ENCODE peak calls at places on chromosomes 16 and 17, in nine cellular contexts. S is spleen; A is NCI-H748 treated with DMSO at 0.1 percent for 48 hours; R is activated CD4-positive, CD25-positive, alpha-beta regulatory T cell; U is MV-4-11; K is activated CD4-positive, alpha-beta memory T cell treated with anti-CD3 and anti-CD28 coated beads, Interleukin-2, amount 10 ng/mL, durations not matched to agents 7 days and 5 days; C is omental fat pad; O is amniotic stem cell; W is germinal center. F is an unnamed sample.

GRCh38 chr16:11098601-11099377 is 154.4 kb downstream of the CLEC16A start:
- DNase-seq in W (no peak), K (no peak), R (no peak), A (no peak), C (no peak), S (no peak), U (no peak), O (no peak), F (no peak)

GRCh38 chr17:36686123-36686669 is 84.8 kb downstream of the MRM1 start:
- DNase-seq in O (no peak), C (no peak), S (peak), W (no peak), U (no peak), K (no peak), A (no peak), R (no peak), F (no peak)

GRCh38 chr16:79051313-79051712 is 549.2 kb downstream of the MAF start:
- DNase-seq in O (no peak), R (no peak), U (no peak), S (no peak), W (no peak), C (no peak), K (no peak), A (no peak), F (no peak)

GRCh38 chr16:87832137-87832527 is 37.2 kb downstream of the SLC7A5 start:
- DNase-seq in U (no peak), O (no peak), W (no peak), S (no peak), K (no peak), A (no peak), R (no peak), C (no peak), F (no peak)

GRCh38 chr17:27937026-27937546 is 43.9 kb upstream of the LYRM9 start:
- DNase-seq in C (no peak), O (no peak), W (no peak), A (no peak), K (no peak), U (no peak), R (no peak), S (no peak), F (no peak)

GRCh38 chr17:57317016-57317415 is 60.7 kb downstream of the MSI2 start:
- DNase-seq in W (no peak), A (no peak), C (no peak), S (no peak), O (no peak), K (no peak), U (no peak), R (no peak), F (no peak)

GRCh38 chr16:53090591-53091507 is 36.1 kb downstream of the CHD9 start:
- DNase-seq in O (peak), K (peak), A (no peak), S (peak), C (peak), U (peak), R (no peak), W (peak), F (peak)

GRCh38 chr17:48503747-48504146 is 27.1 kb downstream of the HOXB1 start:
- DNase-seq in R (no peak), S (no peak), C (no peak), O (no peak), U (no peak), K (no peak), A (no peak), W (no peak), F (no peak)

GRCh38 chr17:2782030-2782429 is 14.2 kb upstream of the RAP1GAP2 start:
- DNase-seq in W (no peak), R (no peak), O (no peak), K (no peak), A (no peak), S (peak), U (peak), C (no peak), F (no peak)

GRCh38 chr16:2244301-2244700 is 7.1 kb downstream of the ECI1 start:
- DNase-seq in A (no peak), W (no peak), R (no peak), C (no peak), S (no peak), U (no peak), K (no peak), O (no peak), F (no peak)

GRCh38 chr16:15960124-15960971 is 10.9 kb downstream of the ABCC1 start:
- DNase-seq in O (no peak), S (no peak), K (peak), C (no peak), W (no peak), R (no peak), U (no peak), A (no peak), F (no peak)

GRCh38 chr16:84988328-84989080 is 22.8 kb downstream of the ZDHHC7 start:
- DNase-seq in R (no peak), A (no peak), K (no peak), S (no peak), U (no peak), O (no peak), W (no peak), C (no peak), F (no peak)

F was measured in ureter.